ENCODE peak calls at places on chromosomes 11 and 22, in five cellular contexts. J is NCI-H1092 treated with DMSO at 0.1 percent for 48 hours; O is stimulated activated CD4-positive, alpha-beta T cell treated with anti-CD3 and anti-CD28 coated beads, TNF-alpha, amount 100 ng/mL, for 24 hours; Q is ELR; K is GM04504. W is an unnamed sample.

GRCh38 chr11:45332486-45332934 is 46.4 kb upstream of the SYT13 start:
- DNase-seq in J (peak; percentile 79), O (no peak), Q (peak; percentile 53), K (no peak), W (no peak)

GRCh38 chr11:44110231-44110679 is 14.8 kb downstream of the EXT2 start:
- DNase-seq in J (peak; percentile 21), O (peak; percentile 18), Q (peak; percentile 65), K (peak; percentile 10), W (no peak)

GRCh38 chr11:13352711-13353110 is 75.1 kb downstream of the BMAL1 start:
- DNase-seq in J (no peak), O (no peak), Q (no peak), K (no peak), W (no peak)

GRCh38 chr22:43185860-43186261 is 1.1 kb downstream of the TTLL12 start:
- DNase-seq in J (peak; percentile 8), O (no peak), Q (peak; percentile 54), K (no peak), W (no peak)

GRCh38 chr11:25902476-25902875 is 429.5 kb upstream of the ANO3 start:
- DNase-seq in J (no peak), O (no peak), Q (no peak), K (no peak), W (no peak)

GRCh38 chr11:3837793-3838192 is 3.0 kb downstream of the RHOG start:
- DNase-seq in J (no peak), O (no peak), Q (peak; percentile 22), K (no peak), W (no peak)

GRCh38 chr11:79413258-79413657 is 27.6 kb downstream of the TENM4 start:
- DNase-seq in J (peak; percentile 65), O (no peak), Q (peak; percentile 82), K (peak; percentile 94), W (peak; percentile 85)

GRCh38 chr22:27260087-27260730 is 541.3 kb downstream of the MN1 start:
- DNase-seq in J (no peak), O (no peak), Q (no peak), K (no peak), W (no peak)

GRCh38 chr11:123742778-123743177 is 1.3 kb upstream of the ZNF202 start:
- DNase-seq in J (no peak), O (no peak), Q (no peak), K (no peak), W (no peak)

GRCh38 chr11:9397746-9398680 is 13.6 kb downstream of the IPO7 start:
- DNase-seq in J (no peak), O (no peak), Q (no peak), K (no peak), W (no peak)

GRCh38 chr22:31215018-31215535 is 3.0 kb downstream of the LIMK2 start:
- DNase-seq in J (no peak), O (no peak), Q (no peak), K (no peak), W (no peak)

GRCh38 chr11:62806611-62807121 is 1.4 kb upstream of the NXF1 start:
- DNase-seq in J (no peak), O (no peak), Q (peak; percentile 42), K (no peak), W (no peak)

GRCh38 chr22:27129266-27129665 is 471.9 kb downstream of the MIAT start:
- DNase-seq in J (no peak), O (no peak), Q (peak; percentile 84), K (no peak), W (no peak)

GRCh38 chr11:128039140-128040021 is 548.0 kb downstream of the ETS1 start:
- DNase-seq in J (no peak), O (peak; percentile 46), Q (peak; percentile 81), K (peak; percentile 95), W (no peak)

GRCh38 chr11:65293909-65294381 is 20.7 kb upstream of the CDC42EP2 start:
- DNase-seq in J (no peak), O (no peak), Q (no peak), K (no peak), W (no peak)

GRCh38 chr11:35063453-35063852 is 75.5 kb upstream of the CD44 start:
- DNase-seq in J (no peak), O (no peak), Q (no peak), K (no peak), W (no peak)

GRCh38 chr11:129896062-129896461 is 684 bp upstream of the NFRKB start:
- DNase-seq in J (no peak), O (no peak), Q (no peak), K (no peak), W (no peak)

GRCh38 chr11:14451825-14452224 is 47.8 kb downstream of the COPB1 start:
- DNase-seq in J (no peak), O (no peak), Q (peak; percentile 57), K (no peak), W (no peak)

GRCh38 chr11:130722401-130722800 is 193.9 kb downstream of the SNX19 start:
- DNase-seq in J (no peak), O (no peak), Q (no peak), K (no peak), W (no peak)